ENCODE peak calls at places on chromosomes 3 and 15, in four cellular contexts. E is left lung, Z is ovary, D is HepG2. K is an unnamed sample.

GRCh38 chr3:127770671-127771370 is 51.5 kb downstream of the MGLL start:
- DNase-seq in Z (no peak), D (no peak), E (no peak), K (no peak)

GRCh38 chr3:124520970-124521369 is 209.3 kb upstream of the UMPS start:
- DNase-seq in D (peak; percentile 79), Z (no peak), E (no peak), K (no peak)

GRCh38 chr15:48177383-48177874 is 666 bp downstream of the MYEF2 start:
- DNase-seq in D (no peak), E (no peak), Z (no peak), K (no peak)

GRCh38 chr3:182108351-182108750 is 396.6 kb downstream of the SOX2 start:
- DNase-seq in Z (no peak), E (no peak), D (no peak), K (no peak)

GRCh38 chr3:72303926-72304325 is 519.0 kb upstream of the PROK2 start:
- DNase-seq in D (no peak), Z (no peak), E (no peak), K (no peak)

GRCh38 chr3:177102526-177102925 is 94.8 kb downstream of the TBL1XR1 start:
- DNase-seq in D (no peak), Z (no peak), E (no peak), K (no peak)

GRCh38 chr15:79965836-79966630 is 5.0 kb downstream of the BCL2A1 start:
- DNase-seq in D (peak; percentile 79), E (no peak), Z (no peak), K (no peak)

GRCh38 chr3:52323526-52324295 is 7.6 kb downstream of the DNAH1 start:
- DNase-seq in E (peak; percentile 44), Z (no peak), D (peak; percentile 37), K (no peak)

GRCh38 chr15:99371180-99372103 is 120.2 kb downstream of the LRRC28 start:
- DNase-seq in Z (no peak), E (no peak), D (no peak), K (no peak)

GRCh38 chr3:46959169-46959515 is 17.4 kb downstream of the CCDC12 start:
- DNase-seq in D (no peak), Z (no peak), E (no peak), K (no peak)

GRCh38 chr15:89199734-89200133 is 21.6 kb downstream of the RLBP1 start:
- DNase-seq in Z (no peak), E (no peak), D (no peak), K (no peak)

GRCh38 chr3:74614133-74614967 is at the start of gene CNTN3:
- DNase-seq in D (no peak), E (peak; percentile 75), Z (peak; percentile 41), K (peak; percentile 61)

GRCh38 chr3:54536450-54536849 is 391.4 kb downstream of the LRTM1 start:
- DNase-seq in E (no peak), D (no peak), Z (no peak), K (no peak)

GRCh38 chr3:117820900-117821299 is 1111.3 kb downstream of the TUSC7 start:
- DNase-seq in Z (no peak), D (no peak), E (no peak), K (no peak)

GRCh38 chr15:77530576-77530975 is 102.1 kb downstream of the LINGO1 start:
- DNase-seq in D (no peak), E (no peak), Z (no peak), K (peak; percentile 41)

GRCh38 chr3:51813539-51813938 is 34.5 kb upstream of the IQCF6 start:
- DNase-seq in D (no peak), Z (no peak), E (no peak), K (no peak)

DNA sequence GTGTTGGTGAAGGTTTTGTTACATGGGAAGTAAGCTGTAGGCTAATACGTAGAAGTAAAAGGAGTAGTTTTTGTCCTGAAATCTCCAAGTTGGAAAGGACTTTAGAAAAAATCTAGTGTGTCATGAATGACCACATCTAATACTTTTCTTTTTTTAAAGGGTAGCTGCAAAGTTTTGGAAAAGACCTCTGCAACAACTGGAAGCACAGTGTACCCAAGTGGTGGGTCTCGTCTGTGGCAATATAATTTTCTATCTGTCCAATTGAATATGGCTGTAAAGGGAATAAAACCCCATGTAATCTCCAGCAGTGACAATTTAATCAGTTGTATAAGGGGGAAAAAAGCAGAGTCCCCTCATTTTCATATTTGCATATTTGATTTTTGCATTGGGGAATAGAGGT is 531.2 kb downstream of the ZIC1 start:
- DNase-seq in Z (no peak), D (no peak), E (no peak), K (no peak)
- H3K4me1 ChIP-seq in Z (no peaks in the 10 kb centered on the region), D (no peaks in the 10 kb centered on the region), E (no peaks in the 10 kb centered on the region), K (no peaks in the 10 kb centered on the region)

GRCh38 chr3:107430214-107431047 is 53.2 kb downstream of the CCDC54 start:
- DNase-seq in Z (no peak), E (no peak), D (no peak), K (no peak)
- H3K27ac ChIP-seq in Z (peak overlapping the region; percentile 94), E (peak overlapping the region; percentile 92), D (no peak overlapping the region), K (peak overlapping the region; percentile 95)

GRCh38 chr3:63875510-63875909 is 11.8 kb downstream of the ATXN7 start:
- DNase-seq in Z (no peak), D (no peak), E (no peak), K (no peak)

GRCh38 chr3:63880653-63881052 is 17.0 kb downstream of the ATXN7 start:
- DNase-seq in Z (no peak), E (no peak), D (no peak), K (no peak)

GRCh38 chr3:63878394-63879089 is 14.9 kb downstream of the ATXN7 start:
- DNase-seq in Z (no peak), E (no peak), D (peak; percentile 40), K (no peak)

GRCh38 chr3:63876260-63876659 is 12.6 kb downstream of the ATXN7 start:
- DNase-seq in E (no peak), Z (no peak), D (no peak), K (no peak)

GRCh38 chr3:63877737-63878393 is 14.2 kb downstream of the ATXN7 start:
- DNase-seq in D (no peak), E (no peak), Z (no peak), K (no peak)
- H3K4me1 ChIP-seq in D (peaks cover 45% of the 10 kb centered on the region), E (no peaks in the 10 kb centered on the region), Z (peaks cover 3% of the 10 kb centered on the region), K (peaks cover 9% of the 10 kb centered on the region)

DNA sequence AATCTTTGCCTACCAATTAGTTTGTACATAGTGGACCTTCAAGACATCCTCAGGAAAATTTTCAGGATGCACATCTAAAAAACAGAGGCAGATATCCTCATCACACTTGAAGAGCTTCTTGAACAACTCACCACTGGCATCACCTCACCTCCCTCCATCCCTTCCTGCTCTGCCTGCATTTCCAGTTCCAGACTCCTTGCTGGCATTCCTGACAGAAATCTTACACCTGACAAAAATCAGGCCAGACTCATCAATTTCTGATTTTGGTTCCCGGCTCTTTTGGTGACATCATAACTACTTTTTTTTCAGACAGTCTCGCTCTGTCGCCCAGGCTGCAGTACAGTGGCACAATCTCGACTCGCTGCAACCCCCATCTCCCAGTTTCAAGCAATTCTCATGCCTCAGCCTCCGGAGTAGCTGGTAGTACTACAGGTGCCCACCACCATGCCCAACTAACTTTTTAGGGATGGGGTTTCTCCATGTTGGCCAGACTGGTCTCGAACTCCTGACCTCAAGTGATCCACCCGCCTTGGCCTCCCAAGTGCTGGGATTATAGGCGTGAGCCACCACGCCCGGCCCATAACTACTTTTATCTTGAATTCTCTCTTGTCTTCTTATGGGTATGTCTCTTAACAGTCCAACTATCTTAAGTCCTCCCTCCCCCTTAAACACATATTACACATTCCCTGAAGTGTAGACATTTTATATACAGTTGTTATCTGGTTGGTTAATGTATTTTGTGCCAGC is 216.6 kb upstream of the IL12A start:
- DNase-seq in D (no peak), E (no peak), Z (no peak), K (no peak)
- H3K27ac ChIP-seq in D (no peak overlapping the region), E (no peak overlapping the region), Z (no peak overlapping the region), K (peak overlapping the region; percentile 92)

DNA sequence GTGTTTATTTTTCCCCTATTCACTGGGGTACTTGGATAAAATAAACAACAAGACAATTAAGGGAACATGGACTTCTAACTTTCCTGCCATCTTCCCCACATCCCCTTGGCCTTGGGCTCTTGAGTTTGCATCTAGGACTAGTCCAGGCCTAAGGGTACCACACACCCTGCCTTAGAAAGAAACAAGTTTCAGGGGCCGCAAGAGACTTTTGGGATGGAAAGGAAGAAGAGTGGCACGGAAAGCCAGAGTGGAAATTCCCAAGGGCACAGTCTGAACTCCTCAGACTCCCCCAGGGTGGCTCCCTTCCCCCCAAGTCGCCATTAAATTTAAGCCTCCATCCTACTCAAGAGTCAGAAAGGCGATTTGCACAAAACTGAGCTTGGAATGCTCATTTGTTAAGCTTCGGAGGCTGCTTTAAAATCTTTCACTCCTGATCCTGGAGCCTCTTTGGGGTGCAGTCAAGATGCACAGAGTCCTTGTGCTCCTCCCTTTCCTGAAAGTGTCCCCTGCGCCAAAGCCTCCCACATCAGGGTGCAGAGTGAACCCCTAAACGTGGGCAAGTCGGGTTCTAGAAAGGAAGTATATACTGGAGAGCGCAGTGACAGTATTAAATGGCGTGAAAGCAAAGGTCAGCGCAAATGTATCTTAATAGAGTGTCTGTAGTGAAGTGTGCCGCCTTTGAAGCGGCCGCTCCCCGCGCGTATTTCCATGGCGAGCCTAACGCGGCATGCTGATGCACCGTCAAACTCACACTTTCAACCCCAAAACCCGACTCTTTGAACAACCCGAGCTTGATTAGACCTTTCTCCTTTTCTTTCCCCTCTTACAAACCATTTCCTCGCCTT is 18.6 kb downstream of the ZIC4 start:
- DNase-seq in E (no peak), D (no peak), Z (no peak), K (no peak)
- H3K4me1 ChIP-seq in E (no peaks in the 10 kb centered on the region), D (no peaks in the 10 kb centered on the region), Z (peaks cover 2% of the 10 kb centered on the region), K (no peaks in the 10 kb centered on the region)

K was measured in tibial artery.